ENCODE peak calls at places on chromosomes 4 and X, in nine cellular contexts. M, I, U, Y, H, P, D, W and R are unnamed samples.

GRCh38 chrX:101999644-102000539 is 68.1 kb upstream of the ZMAT1 start:
- DNase-seq in Y (no peak), D (peak), M (no peak), W (no peak), P (no peak), H (no peak), I (no peak), U (no peak), R (no peak)

GRCh38 chr4:94221930-94222329 is 14.3 kb downstream of the SMARCAD1 start:
- DNase-seq in Y (no peak), M (no peak), U (no peak), I (no peak), W (no peak), H (no peak), D (no peak), P (no peak), R (no peak)

GRCh38 chrX:148577711-148578110 is 77.3 kb downstream of the AFF2 start:
- DNase-seq in U (no peak), M (no peak), P (no peak), H (no peak), D (no peak), W (no peak), Y (no peak), I (no peak), R (no peak)

GRCh38 chr4:2284934-2285664 is 23.2 kb upstream of the MXD4 start:
- DNase-seq in M (no peak), I (no peak), P (no peak), W (peak), Y (no peak), D (no peak), H (no peak), U (peak), R (no peak)

GRCh38 chr4:6991771-6992557 is 51.2 kb upstream of the TADA2B start:
- DNase-seq in H (peak), P (no peak), I (no peak), W (peak), M (peak), D (no peak), U (peak), Y (no peak), R (no peak)

GRCh38 chr4:102420563-102421221 is 75.4 kb upstream of the SLC39A8 start:
- DNase-seq in D (peak), Y (no peak), U (peak), W (peak), P (no peak), I (no peak), H (no peak), M (no peak), R (no peak)

GRCh38 chr4:41538887-41539498 is 1.0 kb downstream of the LIMCH1 start:
- DNase-seq in I (no peak), U (no peak), Y (no peak), M (no peak), P (no peak), H (peak), D (no peak), W (peak), R (no peak)

GRCh38 chrX:12174358-12174757 is 36.1 kb downstream of the FRMPD4 start:
- DNase-seq in H (no peak), Y (no peak), W (no peak), M (no peak), P (no peak), I (no peak), D (no peak), U (peak), R (no peak)

GRCh38 chrX:150961631-150962030 is 21.5 kb upstream of the HMGB3 start:
- DNase-seq in U (no peak), W (no peak), P (no peak), Y (no peak), I (no peak), D (no peak), M (no peak), H (no peak), R (no peak)

GRCh38 chrX:100819534-100819836 is 706 bp upstream of the CSTF2 start:
- DNase-seq in P (no peak), H (no peak), W (no peak), I (no peak), U (no peak), Y (no peak), M (no peak), D (no peak), R (no peak)

GRCh38 chr4:78647272-78647671 is 95.7 kb downstream of the ANXA3 start:
- DNase-seq in I (no peak), P (no peak), M (no peak), U (no peak), H (no peak), W (no peak), D (no peak), Y (no peak), R (no peak)

GRCh38 chr4:176939445-176939844 is 146.7 kb upstream of the VEGFC start:
- DNase-seq in U (peak), M (no peak), P (no peak), D (no peak), Y (no peak), I (no peak), H (no peak), W (peak), R (no peak)

GRCh38 chr4:121822796-121823504 is 733 bp downstream of the CCNA2 start:
- DNase-seq in Y (no peak), H (no peak), U (peak), D (peak), I (peak), M (peak), P (peak), W (peak), R (no peak)

GRCh38 chr4:23213198-23213597 is 520.5 kb downstream of the GBA3 start:
- DNase-seq in U (no peak), Y (no peak), H (no peak), M (no peak), I (no peak), P (no peak), W (no peak), D (no peak), R (no peak)

GRCh38 chrX:46179748-46180147 is 365.5 kb downstream of the ZNF674 start:
- DNase-seq in U (no peak), I (no peak), Y (no peak), H (no peak), P (no peak), W (no peak), D (no peak), M (no peak), R (no peak)

GRCh38 chr4:113179091-113179490 is 129.6 kb downstream of the ANK2 start:
- DNase-seq in I (no peak), W (no peak), H (no peak), M (no peak), Y (no peak), D (no peak), U (peak), P (no peak), R (no peak)

GRCh38 chr4:118950224-118950623 is 61.6 kb downstream of the SYNPO2 start:
- DNase-seq in M (peak), W (no peak), U (no peak), Y (no peak), H (no peak), P (no peak), I (no peak), D (no peak), R (no peak)

GRCh38 chr4:73607375-73608026 is 12.7 kb downstream of the RASSF6 start:
- DNase-seq in H (no peak), M (no peak), I (no peak), P (no peak), Y (no peak), D (no peak), U (no peak), W (no peak), R (no peak)

GRCh38 chr4:121339307-121339706 is 41.5 kb downstream of the QRFPR start:
- DNase-seq in I (no peak), W (no peak), Y (no peak), M (no peak), H (no peak), P (no peak), D (no peak), U (no peak), R (no peak)

GRCh38 chr4:147361726-147362125 is 119.2 kb upstream of the EDNRA start:
- DNase-seq in H (no peak), Y (no peak), I (no peak), D (no peak), U (peak), M (no peak), W (peak), P (no peak), R (no peak)

GRCh38 chr4:110108470-110108869 is 89.9 kb downstream of the ELOVL6 start:
- DNase-seq in W (no peak), U (no peak), H (no peak), M (no peak), D (no peak), Y (no peak), P (no peak), I (no peak), R (no peak)

GRCh38 chr4:129446074-129446473 is 350.1 kb downstream of the C4orf33 start:
- DNase-seq in W (no peak), U (peak), D (no peak), Y (no peak), P (no peak), I (no peak), M (no peak), H (no peak), R (no peak)

GRCh38 chr4:138414202-138414601 is 172.1 kb upstream of the SLC7A11 start:
- DNase-seq in P (no peak), W (no peak), D (no peak), H (no peak), Y (no peak), I (no peak), M (peak), U (no peak), R (no peak)

GRCh38 chr4:101973331-101973730 is 182.8 kb downstream of the BANK1 start:
- DNase-seq in D (no peak), I (no peak), P (no peak), Y (no peak), M (no peak), H (no peak), U (peak), W (no peak), R (no peak)

GRCh38 chr4:148651991-148652390 is 209.8 kb upstream of the NR3C2 start:
- DNase-seq in U (no peak), M (no peak), Y (no peak), W (no peak), D (peak), I (no peak), P (no peak), H (no peak), R (no peak)

GRCh38 chr4:8239226-8239625 is 30.3 kb upstream of the HTRA3 start:
- DNase-seq in P (no peak), W (no peak), Y (no peak), D (no peak), U (no peak), H (no peak), I (no peak), M (no peak), R (no peak)

GRCh38 chr4:2924765-2925301 is 38.4 kb downstream of the NOP14 start:
- DNase-seq in P (no peak), D (no peak), W (no peak), Y (no peak), I (no peak), M (no peak), H (no peak), U (no peak), R (no peak)

GRCh38 chrX:44474410-44474809 is 68.2 kb downstream of the FUNDC1 start:
- DNase-seq in Y (no peak), H (no peak), D (no peak), I (no peak), U (no peak), W (no peak), P (no peak), M (no peak), R (no peak)

GRCh38 chr4:37780444-37781133 is 45.9 kb upstream of the PGM2 start:
- DNase-seq in H (no peak), I (no peak), D (no peak), P (peak), W (peak), M (peak), Y (no peak), U (peak), R (no peak)

GRCh38 chrX:149937881-149938426 is 337 bp downstream of the EOLA2 start:
- DNase-seq in I (peak), Y (no peak), W (peak), P (peak), U (peak), D (peak), H (no peak), M (no peak), R (no peak)

GRCh38 chrX:52363247-52363883 is 5.5 kb upstream of the XAGE2 start:
- DNase-seq in W (peak), I (no peak), M (peak), P (no peak), U (no peak), H (no peak), D (no peak), Y (no peak), R (no peak)

GRCh38 chr4:187294861-187295260 is 571.2 kb upstream of the FAT1 start:
- DNase-seq in P (no peak), M (no peak), H (no peak), D (no peak), W (no peak), U (peak), Y (no peak), I (no peak), R (no peak)

GRCh38 chr4:106062452-106062875 is 167.2 kb downstream of the NPNT start:
- DNase-seq in H (no peak), U (peak), W (peak), M (no peak), Y (no peak), I (no peak), D (no peak), P (no peak), R (no peak)

GRCh38 chr4:160631044-160631443 is 1528.2 kb downstream of the RAPGEF2 start:
- DNase-seq in W (no peak), D (no peak), H (no peak), I (no peak), Y (no peak), M (no peak), P (no peak), U (no peak), R (no peak)

GRCh38 chr4:56148428-56148827 is 199.7 kb downstream of the CEP135 start:
- DNase-seq in W (no peak), M (no peak), U (peak), H (no peak), Y (no peak), I (no peak), D (no peak), P (no peak), R (no peak)

GRCh38 chr4:47668810-47669408 is 169.0 kb downstream of the CORIN start:
- DNase-seq in U (peak), P (no peak), W (peak), H (no peak), I (no peak), Y (no peak), M (peak), D (peak), R (no peak)